ENCODE peak calls at places on chromosomes 12 and 14, in six cellular contexts. N, B, X, L, O and T are unnamed samples.

GRCh38 chr12:97800561-97800960 is 338.0 kb downstream of the RMST start:
- DNase-seq in B (no peak), L (no peak), X (no peak), N (no peak), O (no peak), T (no peak)

GRCh38 chr12:108320503-108321293 is 18.4 kb downstream of the CMKLR1 start:
- DNase-seq in N (no peak), L (no peak), O (peak), B (no peak), X (no peak), T (peak)

GRCh38 chr12:22230280-22230794 is 104.2 kb downstream of the ST8SIA1 start:
- DNase-seq in B (peak), N (no peak), X (peak), O (no peak), L (peak), T (no peak)

GRCh38 chr12:18576104-18576622 is 161.6 kb downstream of the PLCZ1 start:
- DNase-seq in B (peak), O (no peak), L (peak), X (peak), N (no peak), T (no peak)

GRCh38 chr12:113310489-113310888 is 24.4 kb downstream of the SLC8B1 start:
- DNase-seq in O (peak), L (no peak), X (no peak), B (peak), N (no peak), T (no peak)

GRCh38 chr14:64643709-64644108 is 60.5 kb upstream of the PLEKHG3 start:
- DNase-seq in B (no peak), N (no peak), L (no peak), X (no peak), O (no peak), T (no peak)

GRCh38 chr14:21408152-21408551 is 24.3 kb upstream of the SUPT16H start:
- DNase-seq in O (no peak), B (peak), X (peak), L (peak), N (no peak), T (no peak)

GRCh38 chr14:93546642-93547041 is 115.9 kb downstream of the UNC79 start:
- DNase-seq in X (no peak), O (no peak), N (no peak), L (no peak), B (peak), T (no peak)

GRCh38 chr14:23104591-23105347 is at the start of gene CIROP:
- DNase-seq in L (peak), N (no peak), O (no peak), X (no peak), B (no peak), T (no peak)

GRCh38 chr12:50745861-50746260 is 18.0 kb upstream of the ATF1 start:
- DNase-seq in B (no peak), N (no peak), L (no peak), X (no peak), O (no peak), T (no peak)

GRCh38 chr12:44852483-44852882 is 23.6 kb downstream of the NELL2 start:
- DNase-seq in B (no peak), O (no peak), L (no peak), X (no peak), N (no peak), T (no peak)

GRCh38 chr14:68384335-68384734 is 408.5 kb downstream of the ZFP36L1 start:
- DNase-seq in N (no peak), L (no peak), O (no peak), B (no peak), X (no peak), T (no peak)